ENCODE peak calls at places on chromosomes 13 and 19, in five cellular contexts. E is cardiac muscle cell, D is tibial nerve, X is upper lobe of right lung, H is OCI-LY7. J is an unnamed sample. For H3K36me3 and H3K4me1, the result is how much of the 10 kb centered on the place peaks cover.

GRCh38 chr19:39342647-39343305 is 555 bp downstream of the SAMD4B start:
- DNase-seq in X (peak), E (peak), H (no peak), D (no peak), J (peak)

GRCh38 chr19:44903602-44904425 is 1.8 kb upstream of the APOE start:
- DNase-seq in X (peak), H (peak), E (peak), D (peak), J (peak)

GRCh38 chr19:45975296-45975695 is 1.6 kb upstream of the NOVA2 start:
- DNase-seq in X (no peak), D (no peak), E (no peak), H (no peak), J (peak)

GRCh38 chr19:7617172-7617571 is 12.2 kb downstream of the XAB2 start:
- DNase-seq in H (no peak), E (no peak), X (no peak), D (no peak), J (no peak)

GRCh38 chr19:6261883-6262282 is 17.9 kb downstream of the MLLT1 start:
- DNase-seq in E (no peak), H (no peak), X (no peak), D (no peak), J (no peak)

GRCh38 chr13:66691149-66691548 is 539.0 kb downstream of the PCDH9 start:
- DNase-seq in H (no peak), E (no peak), X (no peak), D (no peak), J (no peak)

GRCh38 chr19:51082641-51083040 is at the start of gene KLK14:
- DNase-seq in H (no peak), E (no peak), D (no peak), X (no peak), J (no peak)

GRCh38 chr19:8185343-8186068 is 23.7 kb upstream of the CERS4 start:
- DNase-seq in E (no peak), D (no peak), H (no peak), X (no peak), J (no peak)

GRCh38 chr13:77872995-77873394 is 45.6 kb downstream of the EDNRB start:
- DNase-seq in X (no peak), H (no peak), D (no peak), E (no peak), J (no peak)

GRCh38 chr13:42814868-42815267 is 33.5 kb downstream of the FAM216B start:
- DNase-seq in H (no peak), E (no peak), D (no peak), X (no peak), J (no peak)

GRCh38 chr13:112000888-112001287 is 66.1 kb upstream of the SOX1 start:
- DNase-seq in D (no peak), H (no peak), E (no peak), X (no peak), J (no peak)

GRCh38 chr19:1350861-1351260 is 32.8 kb upstream of the NDUFS7 start:
- DNase-seq in D (no peak), X (no peak), E (peak), H (no peak), J (no peak)

GRCh38 chr13:28584873-28585317 is 74.0 kb upstream of the POMP start:
- DNase-seq in E (no peak), H (no peak), D (no peak), X (no peak), J (no peak)

GRCh38 chr19:19274716-19275115 is 1.6 kb upstream of the TM6SF2 start:
- DNase-seq in D (no peak), X (no peak), H (no peak), E (no peak), J (no peak)

GRCh38 chr19:19275166-19275565 is 2.1 kb upstream of the TM6SF2 start:
- DNase-seq in E (no peak), H (no peak), X (no peak), D (no peak), J (no peak)

GRCh38 chr19:19278315-19278714 is 5.2 kb upstream of the TM6SF2 start:
- DNase-seq in D (no peak), H (no peak), X (no peak), E (no peak), J (no peak)

GRCh38 chr19:19276386-19276785 is 3.3 kb upstream of the TM6SF2 start:
- DNase-seq in X (no peak), E (no peak), D (no peak), H (no peak), J (no peak)

GRCh38 chr19:19276851-19277250 is 3.8 kb upstream of the TM6SF2 start:
- DNase-seq in H (no peak), D (no peak), X (peak), E (no peak), J (no peak)
- H3K36me3 ChIP-seq in H (half or more), D (under half), X (under half), E (under half), J (under half)

DNA sequence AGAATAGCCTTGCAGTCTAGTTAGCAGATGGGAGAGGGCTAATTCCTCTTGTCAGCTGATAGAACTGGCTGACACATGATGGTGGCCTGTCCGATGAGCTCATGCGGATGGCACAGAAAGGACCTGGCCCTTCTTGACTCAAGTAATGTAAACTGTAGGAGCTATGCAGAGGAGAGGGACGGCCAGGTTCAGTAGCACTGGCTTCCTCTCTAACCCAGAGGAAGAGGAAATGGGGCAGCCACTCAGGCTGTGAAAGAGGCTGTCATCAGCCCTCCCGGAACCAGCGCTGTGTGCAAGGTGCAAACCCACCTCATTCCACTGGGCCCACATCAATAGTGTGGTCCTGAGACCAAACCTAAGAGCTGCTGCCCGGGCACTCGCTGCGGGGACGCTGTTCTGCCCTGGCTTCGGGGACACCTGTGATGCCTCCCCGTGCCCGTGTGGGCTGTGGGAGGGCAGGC is 30.7 kb upstream of the USE1 start:
- DNase-seq in X (no peak), D (no peak), H (peak), E (no peak), J (no peak)
- H3K4me3 ChIP-seq in X (no peak), D (no peak), H (peak), E (no peak), J (no peak)

DNA sequence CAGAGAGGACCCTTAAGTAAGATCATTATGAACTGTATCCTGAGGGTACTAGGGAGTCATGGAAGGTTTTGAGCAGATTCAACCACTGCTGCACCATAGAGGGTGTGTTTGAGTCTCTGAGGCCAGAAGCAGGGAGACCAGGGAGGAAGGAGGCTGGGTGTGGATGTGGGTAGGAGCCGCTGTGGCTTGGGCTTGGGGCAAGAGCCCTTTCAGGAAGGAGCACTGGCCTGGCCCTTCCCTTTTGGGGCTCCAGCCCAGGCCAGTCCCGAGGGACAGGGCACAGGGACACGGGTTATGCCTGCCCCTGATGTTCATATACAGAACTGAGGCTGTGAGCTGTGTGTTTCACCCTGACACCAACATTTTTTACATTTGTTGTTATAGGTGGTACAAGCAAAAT is 7.2 kb downstream of the CIC start:
- DNase-seq in E (no peak), D (no peak), X (no peak), H (no peak), J (no peak)
- H3K4me1 ChIP-seq in E (under half), D (under half), X (half or more), H (under half), J (under half)

DNA sequence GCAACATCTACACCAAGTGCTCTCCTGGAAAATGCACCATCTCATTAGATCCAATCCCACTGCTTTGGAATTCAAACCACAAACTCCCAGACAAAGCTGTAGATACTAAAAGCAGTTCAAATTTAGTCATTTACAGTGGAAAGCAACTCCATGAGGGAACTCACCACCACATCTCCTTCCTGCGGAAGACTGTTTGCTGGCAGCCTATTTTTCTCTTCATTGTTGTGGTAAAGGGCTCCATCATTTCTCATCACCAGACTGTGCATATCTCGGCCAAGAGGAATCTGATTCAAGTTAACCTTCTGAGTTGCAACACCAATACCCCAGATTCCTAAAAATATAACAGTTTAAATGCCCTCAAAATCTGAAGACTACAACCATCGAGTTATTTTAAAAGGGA is 8.4 kb downstream of the SPRYD7 start:
- DNase-seq in E (no peak), X (no peak), D (no peak), H (no peak), J (no peak)
- H3K36me3 ChIP-seq in E (under half), X (half or more), D (under half), H (under half), J (under half)

GRCh38 chr19:32889137-32889934 is 19.8 kb upstream of the SLC7A9 start:
- DNase-seq in D (no peak), E (no peak), X (peak), H (no peak), J (no peak)

GRCh38 chr19:32891609-32892008 is 22.0 kb upstream of the SLC7A9 start:
- DNase-seq in E (no peak), X (no peak), D (no peak), H (peak), J (no peak)

GRCh38 chr19:32890841-32891240 is 21.3 kb upstream of the SLC7A9 start:
- DNase-seq in H (no peak), E (no peak), X (peak), D (no peak), J (no peak)

GRCh38 chr19:32887572-32887971 is 18.0 kb upstream of the SLC7A9 start:
- DNase-seq in H (no peak), X (no peak), E (no peak), D (no peak), J (no peak)

DNA sequence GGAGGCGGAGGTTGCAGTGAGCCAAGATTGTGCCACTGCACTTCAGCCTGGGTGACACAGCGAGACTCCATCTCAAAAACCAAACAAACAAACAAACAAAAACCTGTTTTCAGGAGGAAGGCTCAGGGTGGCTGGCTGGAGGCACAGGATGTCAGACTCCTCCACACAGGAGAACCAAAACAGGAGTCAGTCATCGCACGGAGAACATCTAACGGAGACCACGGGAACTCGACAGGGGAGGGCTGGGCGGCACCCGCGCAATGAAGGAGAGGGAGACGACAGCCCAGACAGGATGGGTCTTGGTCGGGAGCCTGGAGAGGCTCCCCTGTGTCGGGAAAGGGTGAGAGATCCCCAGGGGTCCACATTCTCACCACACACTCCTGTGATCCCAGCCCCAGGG is 20.8 kb upstream of the SLC7A9 start:
- DNase-seq in X (peak), D (no peak), H (no peak), E (no peak), J (no peak)
- H3K4me3 ChIP-seq in X (no peak), D (no peak), H (no peak), E (no peak), J (no peak)

GRCh38 chr19:35316560-35316959 is 12.4 kb upstream of the CD22 start:
- DNase-seq in X (no peak), H (no peak), E (no peak), D (no peak), J (no peak)

GRCh38 chr19:35320285-35320706 is 8.7 kb upstream of the CD22 start:
- DNase-seq in X (no peak), D (no peak), H (peak), E (no peak), J (no peak)

GRCh38 chr19:35317464-35318043 is 11.4 kb upstream of the CD22 start:
- DNase-seq in E (no peak), H (no peak), X (no peak), D (no peak), J (no peak)

GRCh38 chr19:35318679-35319448 is 10.1 kb upstream of the CD22 start:
- DNase-seq in D (no peak), X (peak), H (no peak), E (no peak), J (no peak)

DNA sequence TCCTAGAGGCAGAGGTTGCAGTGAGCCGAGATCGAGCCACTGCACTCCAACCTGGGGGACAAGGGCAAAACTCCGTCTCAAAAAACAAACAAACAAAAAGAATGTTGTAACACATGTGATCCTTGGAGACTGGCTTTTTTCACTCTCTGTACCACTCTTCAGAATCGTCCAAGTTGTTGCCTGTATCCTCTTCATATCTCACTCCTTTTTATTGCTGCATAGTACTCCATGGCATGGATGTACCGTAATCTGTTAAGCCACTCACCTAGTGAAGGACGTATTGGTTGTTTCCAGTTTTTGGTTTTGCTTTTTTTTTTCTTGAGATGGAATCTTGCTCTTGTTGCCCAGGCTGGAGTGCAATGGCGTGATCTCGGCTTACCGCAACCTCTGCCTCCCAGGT is 7.0 kb upstream of the CD22 start:
- DNase-seq in E (no peak), H (no peak), D (no peak), X (no peak), J (no peak)
- H3K4me1 ChIP-seq in E (under half), H (half or more), D (under half), X (under half), J (under half)

J was measured in neural progenitor cell.